ENCODE peak calls at places on chromosomes 4 and X, in eight cellular contexts. One of them, this sample, is unnamed.

GRCh38 chr4:1002131-1002630 is 9.0 kb upstream of the SLC26A1 start:
- DNase-seq in endothelial cell of umbilical vein: no peak
- DNase-seq in tibial nerve: peak; percentile 45
- DNase-seq in heart left ventricle: no peak
- DNase-seq in cardiac fibroblast: peak; percentile 58
- DNase-seq in fibroblast of mammary gland: peak; percentile 39
- DNase-seq in heart right ventricle: no peak
- DNase-seq in foreskin fibroblast: no peak
- DNase-seq in this sample: no peak

GRCh38 chr4:94457692-94458106 is 6.0 kb downstream of the PDLIM5 start:
- DNase-seq in endothelial cell of umbilical vein: peak; percentile 44
- DNase-seq in tibial nerve: no peak
- DNase-seq in heart left ventricle: peak; percentile 56
- DNase-seq in cardiac fibroblast: peak; percentile 68
- DNase-seq in fibroblast of mammary gland: no peak
- DNase-seq in heart right ventricle: no peak
- DNase-seq in foreskin fibroblast: no peak
- DNase-seq in this sample: no peak

GRCh38 chrX:24201216-24201615 is 51.7 kb downstream of the ZFX start:
- DNase-seq in endothelial cell of umbilical vein: no peak
- DNase-seq in tibial nerve: no peak
- DNase-seq in heart left ventricle: no peak
- DNase-seq in cardiac fibroblast: no peak
- DNase-seq in fibroblast of mammary gland: no peak
- DNase-seq in heart right ventricle: no peak
- DNase-seq in foreskin fibroblast: no peak
- DNase-seq in this sample: no peak

GRCh38 chrX:866441-866990 is 235.9 kb downstream of the SHOX start:
- DNase-seq in endothelial cell of umbilical vein: no peak
- DNase-seq in tibial nerve: no peak
- DNase-seq in heart left ventricle: no peak
- DNase-seq in cardiac fibroblast: no peak
- DNase-seq in fibroblast of mammary gland: no peak
- DNase-seq in heart right ventricle: no peak
- DNase-seq in foreskin fibroblast: no peak
- DNase-seq in this sample: no peak

GRCh38 chrX:67545772-67546495 is 2.1 kb downstream of the AR start:
- DNase-seq in endothelial cell of umbilical vein: peak; percentile 41
- DNase-seq in tibial nerve: no peak
- DNase-seq in heart left ventricle: peak; percentile 25
- DNase-seq in cardiac fibroblast: peak; percentile 17
- DNase-seq in fibroblast of mammary gland: peak; percentile 36
- DNase-seq in heart right ventricle: peak; percentile 31
- DNase-seq in foreskin fibroblast: no peak
- DNase-seq in this sample: no peak

GRCh38 chr4:88008624-88009235 is 1.3 kb downstream of the PKD2 start:
- DNase-seq in endothelial cell of umbilical vein: peak; percentile 78
- DNase-seq in tibial nerve: no peak
- DNase-seq in heart left ventricle: no peak
- DNase-seq in cardiac fibroblast: no peak
- DNase-seq in fibroblast of mammary gland: peak; percentile 30
- DNase-seq in heart right ventricle: no peak
- DNase-seq in foreskin fibroblast: no peak
- DNase-seq in this sample: peak; percentile 45

GRCh38 chrX:126551306-126551705 is 1.3 kb downstream of the DCAF12L1 start:
- DNase-seq in endothelial cell of umbilical vein: no peak
- DNase-seq in tibial nerve: no peak
- DNase-seq in heart left ventricle: no peak
- DNase-seq in cardiac fibroblast: no peak
- DNase-seq in fibroblast of mammary gland: no peak
- DNase-seq in heart right ventricle: no peak
- DNase-seq in foreskin fibroblast: no peak
- DNase-seq in this sample: no peak

GRCh38 chr4:99668472-99668871 is 10.8 kb upstream of the C4orf54 start:
- DNase-seq in endothelial cell of umbilical vein: no peak
- DNase-seq in tibial nerve: no peak
- DNase-seq in heart left ventricle: no peak
- DNase-seq in cardiac fibroblast: no peak
- DNase-seq in fibroblast of mammary gland: no peak
- DNase-seq in heart right ventricle: no peak
- DNase-seq in foreskin fibroblast: no peak
- DNase-seq in this sample: no peak

GRCh38 chr4:2361366-2362285 is 56.8 kb downstream of the ZFYVE28 start:
- DNase-seq in endothelial cell of umbilical vein: no peak
- DNase-seq in tibial nerve: no peak
- DNase-seq in heart left ventricle: no peak
- DNase-seq in cardiac fibroblast: no peak
- DNase-seq in fibroblast of mammary gland: no peak
- DNase-seq in heart right ventricle: no peak
- DNase-seq in foreskin fibroblast: no peak
- DNase-seq in this sample: no peak

GRCh38 chr4:81337211-81337610 is 122.2 kb upstream of the PRKG2 start:
- DNase-seq in endothelial cell of umbilical vein: no peak
- DNase-seq in tibial nerve: no peak
- DNase-seq in heart left ventricle: no peak
- DNase-seq in cardiac fibroblast: no peak
- DNase-seq in fibroblast of mammary gland: no peak
- DNase-seq in heart right ventricle: no peak
- DNase-seq in foreskin fibroblast: no peak
- DNase-seq in this sample: no peak

GRCh38 chr4:86359944-86360478 is at the start of gene MAPK10:
- DNase-seq in endothelial cell of umbilical vein: peak; percentile 75
- DNase-seq in tibial nerve: peak; percentile 48
- DNase-seq in heart left ventricle: peak; percentile 63
- DNase-seq in cardiac fibroblast: peak; percentile 94
- DNase-seq in fibroblast of mammary gland: peak; percentile 85
- DNase-seq in heart right ventricle: peak; percentile 33
- DNase-seq in foreskin fibroblast: peak; percentile 69
- DNase-seq in this sample: peak; percentile 25

GRCh38 chr4:17494258-17494657 is 17.6 kb downstream of the QDPR start:
- DNase-seq in endothelial cell of umbilical vein: peak; percentile 46
- DNase-seq in tibial nerve: no peak
- DNase-seq in heart left ventricle: no peak
- DNase-seq in cardiac fibroblast: peak; percentile 67
- DNase-seq in fibroblast of mammary gland: peak; percentile 96
- DNase-seq in heart right ventricle: no peak
- DNase-seq in foreskin fibroblast: peak; percentile 76
- DNase-seq in this sample: peak; percentile 67

GRCh38 chrX:151370906-151371305 is 26.1 kb upstream of the VMA21 start:
- DNase-seq in endothelial cell of umbilical vein: no peak
- DNase-seq in tibial nerve: no peak
- DNase-seq in heart left ventricle: no peak
- DNase-seq in cardiac fibroblast: no peak
- DNase-seq in fibroblast of mammary gland: no peak
- DNase-seq in heart right ventricle: peak; percentile 12
- DNase-seq in foreskin fibroblast: no peak
- DNase-seq in this sample: no peak

GRCh38 chrX:4708970-4709760 is 995.7 kb upstream of the PRKX start:
- DNase-seq in endothelial cell of umbilical vein: no peak
- DNase-seq in tibial nerve: no peak
- DNase-seq in heart left ventricle: no peak
- DNase-seq in cardiac fibroblast: no peak
- DNase-seq in fibroblast of mammary gland: no peak
- DNase-seq in heart right ventricle: no peak
- DNase-seq in foreskin fibroblast: no peak
- DNase-seq in this sample: no peak

GRCh38 chr4:41363384-41363981 is 106.8 kb downstream of the UCHL1 start:
- DNase-seq in endothelial cell of umbilical vein: peak; percentile 83
- DNase-seq in tibial nerve: no peak
- DNase-seq in heart left ventricle: peak; percentile 57
- DNase-seq in cardiac fibroblast: peak; percentile 73
- DNase-seq in fibroblast of mammary gland: peak; percentile 14
- DNase-seq in heart right ventricle: no peak
- DNase-seq in foreskin fibroblast: peak; percentile 33
- DNase-seq in this sample: peak; percentile 39

DNA sequence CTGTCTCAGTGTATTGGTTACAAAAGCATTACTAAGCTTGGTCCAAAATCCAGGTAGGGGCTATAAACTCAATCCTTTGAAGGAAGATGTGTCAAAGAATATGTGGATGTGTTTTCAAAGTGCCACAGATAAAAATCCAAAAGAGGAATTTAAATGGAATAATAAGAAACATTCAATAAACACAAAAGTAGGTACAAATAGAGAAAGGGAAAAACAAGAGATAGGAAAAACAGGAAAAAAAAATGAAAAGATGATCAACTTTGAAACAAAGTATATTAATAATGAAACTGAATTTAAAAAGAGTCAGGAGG is 64.0 kb downstream of the PPP4R3C start:
- DNase-seq in endothelial cell of umbilical vein: no peak
- DNase-seq in tibial nerve: no peak
- DNase-seq in heart left ventricle: no peak
- DNase-seq in cardiac fibroblast: no peak
- DNase-seq in fibroblast of mammary gland: no peak
- DNase-seq in heart right ventricle: no peak
- DNase-seq in foreskin fibroblast: no peak
- DNase-seq in this sample: no peak
- TF ChIP-seq CTCF in endothelial cell of umbilical vein: no peak
- TF ChIP-seq CTCF in tibial nerve: no peak
- TF ChIP-seq CTCF in heart left ventricle: no peak
- TF ChIP-seq CTCF in cardiac fibroblast: no peak
- TF ChIP-seq CTCF in fibroblast of mammary gland: no peak
- TF ChIP-seq CTCF in heart right ventricle: no peak
- TF ChIP-seq CTCF in foreskin fibroblast: no peak
- TF ChIP-seq CTCF in this sample: no peak

DNA sequence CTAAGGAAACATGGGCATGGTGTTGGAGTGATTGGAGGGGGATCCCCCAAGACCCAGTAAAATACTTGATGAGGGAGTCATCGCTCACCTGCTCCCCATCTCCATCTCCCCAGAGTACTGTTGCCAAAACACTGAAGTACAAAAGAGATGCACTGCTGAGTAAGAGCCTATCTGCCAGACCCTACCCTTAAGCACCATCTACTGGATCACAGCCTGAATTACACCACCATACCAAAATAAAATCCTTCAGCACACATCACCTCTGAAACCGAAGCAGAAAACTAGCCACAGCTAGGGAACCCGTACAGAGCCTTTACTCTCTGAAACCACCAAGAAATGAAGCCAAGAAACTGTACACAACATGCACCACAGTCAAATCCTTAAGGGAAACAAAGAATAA is 466.3 kb upstream of the ACTRT1 start:
- DNase-seq in endothelial cell of umbilical vein: peak; percentile 33
- DNase-seq in tibial nerve: no peak
- DNase-seq in heart left ventricle: no peak
- DNase-seq in cardiac fibroblast: no peak
- DNase-seq in fibroblast of mammary gland: peak; percentile 3
- DNase-seq in heart right ventricle: no peak
- DNase-seq in foreskin fibroblast: no peak
- DNase-seq in this sample: no peak
- TF ChIP-seq CTCF in endothelial cell of umbilical vein: peak; percentile 36
- TF ChIP-seq CTCF in tibial nerve: no peak
- TF ChIP-seq CTCF in heart left ventricle: no peak
- TF ChIP-seq CTCF in cardiac fibroblast: no peak
- TF ChIP-seq CTCF in fibroblast of mammary gland: peak; percentile 32
- TF ChIP-seq CTCF in heart right ventricle: no peak
- TF ChIP-seq CTCF in foreskin fibroblast: no peak
- TF ChIP-seq CTCF in this sample: no peak

DNA sequence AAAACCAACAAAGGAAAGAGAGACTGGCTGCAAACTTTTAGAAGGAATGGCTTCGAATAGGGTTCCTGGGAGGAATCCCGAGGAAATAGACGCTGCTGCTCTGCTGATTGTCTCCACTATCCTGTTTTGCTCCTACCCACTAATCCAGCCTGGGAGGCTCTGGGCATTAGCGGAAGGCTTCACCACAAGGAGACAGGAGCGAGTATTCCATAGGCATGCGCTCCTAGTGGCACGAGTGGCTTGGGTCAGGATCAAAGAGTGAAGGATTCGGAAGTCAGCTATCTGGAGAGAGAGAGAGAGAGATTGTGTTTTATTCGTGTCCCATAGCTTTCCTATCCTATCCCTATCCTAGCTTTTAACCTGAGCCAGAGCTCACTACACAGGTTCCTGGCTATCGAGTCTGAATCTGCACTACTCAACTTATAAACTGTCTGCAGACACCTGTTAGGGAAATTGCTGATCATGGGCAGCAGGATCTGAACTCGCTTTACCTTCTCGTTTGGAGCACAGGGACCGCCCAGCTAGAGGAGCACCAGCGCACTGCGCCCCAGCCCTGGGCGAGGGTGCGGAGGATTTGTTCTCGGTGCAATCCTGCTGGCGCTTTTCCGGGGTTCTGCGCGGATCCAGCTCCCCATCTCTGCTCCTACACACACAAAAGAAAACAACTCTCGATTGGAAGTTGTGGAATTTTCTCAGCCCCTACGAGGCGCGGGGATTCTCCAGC is 740 bp upstream of the NPY2R start:
- DNase-seq in endothelial cell of umbilical vein: peak; percentile 26
- DNase-seq in tibial nerve: no peak
- DNase-seq in heart left ventricle: no peak
- DNase-seq in cardiac fibroblast: no peak
- DNase-seq in fibroblast of mammary gland: peak; percentile 45
- DNase-seq in heart right ventricle: no peak
- DNase-seq in foreskin fibroblast: no peak
- DNase-seq in this sample: no peak
- TF ChIP-seq CTCF in endothelial cell of umbilical vein: peak; percentile 15
- TF ChIP-seq CTCF in tibial nerve: no peak
- TF ChIP-seq CTCF in heart left ventricle: no peak
- TF ChIP-seq CTCF in cardiac fibroblast: no peak
- TF ChIP-seq CTCF in fibroblast of mammary gland: peak; percentile 50
- TF ChIP-seq CTCF in heart right ventricle: no peak
- TF ChIP-seq CTCF in foreskin fibroblast: no peak
- TF ChIP-seq CTCF in this sample: no peak

GRCh38 chr4:6639137-6639680 is 1.3 kb upstream of the MRFAP1 start:
- DNase-seq in endothelial cell of umbilical vein: no peak
- DNase-seq in tibial nerve: no peak
- DNase-seq in heart left ventricle: no peak
- DNase-seq in cardiac fibroblast: no peak
- DNase-seq in fibroblast of mammary gland: no peak
- DNase-seq in heart right ventricle: no peak
- DNase-seq in foreskin fibroblast: no peak
- DNase-seq in this sample: no peak
- TF ChIP-seq CTCF in endothelial cell of umbilical vein: no peak
- TF ChIP-seq CTCF in tibial nerve: no peak
- TF ChIP-seq CTCF in heart left ventricle: no peak
- TF ChIP-seq CTCF in cardiac fibroblast: no peak
- TF ChIP-seq CTCF in fibroblast of mammary gland: no peak
- TF ChIP-seq CTCF in heart right ventricle: no peak
- TF ChIP-seq CTCF in foreskin fibroblast: no peak
- TF ChIP-seq CTCF in this sample: no peak

GRCh38 chr4:102500371-102501175 is 586 bp upstream of the NFKB1 start:
- DNase-seq in endothelial cell of umbilical vein: peak; percentile 61
- DNase-seq in tibial nerve: peak; percentile 36
- DNase-seq in heart left ventricle: peak; percentile 66
- DNase-seq in cardiac fibroblast: peak; percentile 62
- DNase-seq in fibroblast of mammary gland: peak; percentile 38
- DNase-seq in heart right ventricle: peak; percentile 66
- DNase-seq in foreskin fibroblast: peak; percentile 35
- DNase-seq in this sample: peak; percentile 34
- TF ChIP-seq CTCF in endothelial cell of umbilical vein: peak; percentile 8
- TF ChIP-seq CTCF in tibial nerve: peak; percentile 6
- TF ChIP-seq CTCF in heart left ventricle: no peak
- TF ChIP-seq CTCF in cardiac fibroblast: no peak
- TF ChIP-seq CTCF in fibroblast of mammary gland: no peak
- TF ChIP-seq CTCF in heart right ventricle: peak; percentile 19
- TF ChIP-seq CTCF in foreskin fibroblast: no peak
- TF ChIP-seq CTCF in this sample: no peak